ENCODE peak calls at places on chromosome 7, in six cellular contexts. Q is T-cell; R is activated CD4-positive, alpha-beta T cell treated with anti-CD3 and anti-CD28 coated beads, Interleukin-2, amount 10 ng/mL, durations not matched to agents 24 days and 14 days; X is adipocyte; Z is NCI-H2171; F is SK-N-SH. Y is an unnamed sample.

GRCh38 chr7:104848386-104848990 is 165.5 kb upstream of the KMT2E start:
- DNase-seq in Q (no peak), R (peak), X (peak), Z (peak), F (peak), Y (peak)

GRCh38 chr7:26880852-26881251 is 16.5 kb upstream of the SKAP2 start:
- DNase-seq in Q (no peak), R (no peak), X (no peak), Z (no peak), F (no peak), Y (no peak)

GRCh38 chr7:36017111-36017510 is 135.9 kb upstream of the EEPD1 start:
- DNase-seq in Q (no peak), R (no peak), X (no peak), Z (no peak), F (no peak), Y (no peak)

GRCh38 chr7:37201003-37201875 is 247.4 kb downstream of the ELMO1 start:
- DNase-seq in Q (peak), R (peak), X (peak), Z (peak), F (peak), Y (peak)

GRCh38 chr7:155371884-155372781 is 74.5 kb downstream of the INSIG1 start:
- DNase-seq in Q (no peak), R (peak), X (no peak), Z (no peak), F (peak), Y (no peak)

GRCh38 chr7:4715385-4715770 is 33.3 kb downstream of the FOXK1 start:
- DNase-seq in Q (no peak), R (no peak), X (peak), Z (no peak), F (no peak), Y (no peak)

GRCh38 chr7:77544523-77544922 is 7.4 kb downstream of the PTPN12 start:
- DNase-seq in Q (no peak), R (no peak), X (no peak), Z (no peak), F (no peak), Y (no peak)

GRCh38 chr7:147498081-147498480 is 1092.5 kb upstream of the C7orf33 start:
- DNase-seq in Q (no peak), R (no peak), X (peak), Z (no peak), F (no peak), Y (no peak)

GRCh38 chr7:40865441-40866233 is 730.8 kb downstream of the SUGCT start:
- DNase-seq in Q (no peak), R (no peak), X (no peak), Z (no peak), F (no peak), Y (no peak)

GRCh38 chr7:158263964-158264748 is 323.5 kb downstream of the PTPRN2 start:
- DNase-seq in Q (no peak), R (no peak), X (no peak), Z (no peak), F (no peak), Y (no peak)

GRCh38 chr7:108004220-108005142 is 1.5 kb upstream of the LAMB1 start:
- DNase-seq in Q (no peak), R (no peak), X (no peak), Z (no peak), F (no peak), Y (no peak)

GRCh38 chr7:149292101-149292823 is 30.3 kb downstream of the ZNF783 start:
- DNase-seq in Q (no peak), R (no peak), X (no peak), Z (no peak), F (peak), Y (no peak)

GRCh38 chr7:43785425-43785824 is 26.9 kb downstream of the BLVRA start:
- DNase-seq in Q (no peak), R (no peak), X (peak), Z (no peak), F (no peak), Y (no peak)

GRCh38 chr7:151469281-151469680 is 29.3 kb upstream of the CRYGN start:
- DNase-seq in Q (no peak), R (no peak), X (no peak), Z (no peak), F (no peak), Y (no peak)

GRCh38 chr7:28103984-28104628 is 76.5 kb downstream of the JAZF1 start:
- DNase-seq in Q (no peak), R (no peak), X (no peak), Z (no peak), F (no peak), Y (no peak)